ENCODE peak calls at places on chromosomes 3 and 15, in seven cellular contexts. R is PC-3; D is naive thymus-derived CD4-positive, alpha-beta T cell; L is small intestine; Z is keratinocyte; M is CD8-positive, alpha-beta T cell; N is GM12865. O is an unnamed sample.

GRCh38 chr15:68888419-68888818 is 41.9 kb upstream of the SPESP1 start:
- DNase-seq in M (no peak), L (no peak), Z (no peak), R (no peak), D (no peak), N (no peak), O (no peak)

GRCh38 chr3:4745240-4745620 is 234.0 kb upstream of the BHLHE40 start:
- DNase-seq in M (no peak), Z (no peak), R (no peak), N (no peak), L (no peak), D (no peak), O (no peak)

GRCh38 chr3:61790411-61790810 is 229.0 kb downstream of the PTPRG start:
- DNase-seq in Z (no peak), R (no peak), L (no peak), M (no peak), D (no peak), N (no peak), O (no peak)

GRCh38 chr3:9500108-9501050 is 53.2 kb downstream of the LHFPL4 start:
- DNase-seq in M (peak), R (peak), D (peak), L (peak), N (peak), Z (peak), O (peak)

GRCh38 chr3:160739079-160739478 is 17.0 kb upstream of the PPM1L start:
- DNase-seq in N (no peak), L (no peak), M (no peak), D (no peak), R (no peak), Z (no peak), O (no peak)

GRCh38 chr3:176078916-176079315 is 1118.4 kb downstream of the TBL1XR1 start:
- DNase-seq in N (no peak), Z (no peak), R (no peak), M (no peak), D (no peak), L (no peak), O (no peak)

GRCh38 chr3:17231537-17232261 is 346.9 kb downstream of the PLCL2 start:
- DNase-seq in M (no peak), R (no peak), N (no peak), L (no peak), D (no peak), Z (no peak), O (no peak)

GRCh38 chr15:39188930-39189329 is 391.9 kb upstream of the THBS1 start:
- DNase-seq in D (no peak), Z (no peak), L (no peak), M (no peak), N (no peak), R (peak), O (no peak)

GRCh38 chr15:99029358-99029871 is 21.8 kb upstream of the PGPEP1L start:
- DNase-seq in L (no peak), N (no peak), R (peak), D (no peak), M (no peak), Z (no peak), O (no peak)

GRCh38 chr3:131387796-131388195 is 6.2 kb downstream of the NUDT16 start:
- DNase-seq in D (no peak), M (no peak), L (no peak), N (no peak), Z (no peak), R (no peak), O (no peak)

GRCh38 chr3:48694610-48695051 is 8.9 kb upstream of the NCKIPSD start:
- DNase-seq in N (no peak), D (no peak), Z (no peak), L (no peak), R (peak), M (no peak), O (no peak)

GRCh38 chr3:197555281-197556261 is at the start of gene BDH1:
- DNase-seq in D (peak), N (peak), L (peak), R (peak), Z (no peak), M (peak), O (no peak)

GRCh38 chr3:23611737-23612295 is 193.9 kb upstream of the UBE2E1 start:
- DNase-seq in Z (no peak), D (no peak), N (peak), L (peak), R (no peak), M (no peak), O (no peak)

GRCh38 chr15:79919090-79919748 is 22.4 kb upstream of the MTHFS start:
- DNase-seq in R (no peak), N (no peak), Z (no peak), M (no peak), L (no peak), D (no peak), O (no peak)

GRCh38 chr15:62323353-62323752 is 158.3 kb upstream of the C2CD4B start:
- DNase-seq in M (no peak), N (no peak), D (no peak), R (no peak), Z (no peak), L (no peak), O (no peak)

GRCh38 chr3:5197470-5198312 is 10.2 kb downstream of the EDEM1 start:
- DNase-seq in Z (peak), N (peak), D (peak), M (no peak), L (peak), R (peak), O (no peak)

GRCh38 chr15:82312611-82313349 is 36.5 kb downstream of the GOLGA6L10 start:
- DNase-seq in N (no peak), M (no peak), Z (no peak), R (no peak), L (no peak), D (no peak), O (no peak)

GRCh38 chr3:50521572-50521971 is 18.1 kb upstream of the CACNA2D2 start:
- DNase-seq in N (no peak), M (no peak), R (no peak), D (no peak), L (no peak), Z (no peak), O (no peak)

GRCh38 chr3:152050782-152051405 is 177.5 kb downstream of the SUCNR1 start:
- DNase-seq in R (no peak), Z (no peak), D (no peak), M (no peak), N (no peak), L (peak), O (no peak)

GRCh38 chr3:149967067-149967685 is 3.5 kb downstream of the PFN2 start:
- DNase-seq in M (no peak), D (peak), R (peak), Z (no peak), L (peak), N (peak), O (no peak)
- H3K4me3 ChIP-seq in M (no peak), D (no peak), R (peak), Z (no peak), L (no peak), N (no peak), O (no peak)

DNA sequence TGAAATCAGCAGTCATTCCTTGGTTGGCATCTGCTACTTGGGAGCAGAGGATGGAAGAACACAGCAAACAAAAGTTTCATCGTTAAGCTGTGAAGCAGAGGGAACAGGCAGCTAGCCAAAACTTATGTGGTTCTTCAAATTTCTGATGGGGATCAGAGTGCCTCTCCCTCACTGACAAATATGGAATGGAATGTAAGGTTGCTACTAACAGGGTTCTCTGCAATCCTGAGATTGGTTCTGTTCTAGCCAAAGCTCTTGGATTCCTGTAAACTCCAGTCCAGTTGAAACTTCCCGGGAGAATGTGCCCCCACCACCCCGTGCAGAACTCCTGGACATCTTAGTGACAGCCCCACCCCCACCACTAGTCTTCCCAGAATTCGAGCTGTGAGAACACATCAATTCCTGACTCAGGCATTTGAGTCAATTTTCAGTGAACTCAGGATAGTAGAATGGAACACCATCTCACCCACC is 55.9 kb upstream of the PHLDB2 start:
- DNase-seq in M (no peak), N (no peak), L (no peak), D (no peak), R (peak), Z (peak), O (no peak)
- H3K4me3 ChIP-seq in M (no peak), N (no peak), L (no peak), D (no peak), R (peak), Z (peak), O (no peak)

GRCh38 chr15:89665449-89666146 is 10.3 kb upstream of the KIF7 start:
- DNase-seq in D (no peak), R (peak), N (peak), L (peak), M (no peak), Z (no peak), O (peak)
- H3K4me3 ChIP-seq in D (no peak), R (peak), N (peak), L (no peak), M (no peak), Z (no peak), O (peak)

GRCh38 chr3:127597020-127597771 is 1.0 kb upstream of the MCM2 start:
- DNase-seq in M (no peak), L (no peak), N (peak), Z (no peak), R (no peak), D (no peak), O (no peak)

GRCh38 chr3:127600749-127601456 is 2.7 kb downstream of the MCM2 start:
- DNase-seq in Z (no peak), D (no peak), M (no peak), L (no peak), N (no peak), R (no peak), O (no peak)

GRCh38 chr3:127604035-127604434 is 5.8 kb downstream of the MCM2 start:
- DNase-seq in R (no peak), M (no peak), N (peak), D (no peak), Z (no peak), L (no peak), O (no peak)

GRCh38 chr3:127595303-127595702 is 2.9 kb upstream of the MCM2 start:
- DNase-seq in Z (no peak), L (no peak), R (no peak), N (no peak), M (no peak), D (no peak), O (no peak)

GRCh38 chr3:127598841-127599570 is 795 bp downstream of the MCM2 start:
- DNase-seq in Z (no peak), L (peak), R (peak), N (no peak), D (no peak), M (no peak), O (no peak)
- H3K4me3 ChIP-seq in Z (peak), L (peak), R (peak), N (peak), D (peak), M (peak), O (peak)

GRCh38 chr3:123319760-123320159 is 118.0 kb downstream of the SEC22A start:
- DNase-seq in Z (no peak), M (no peak), N (no peak), L (no peak), D (no peak), R (no peak), O (peak)
- H3K4me3 ChIP-seq in Z (no peak), M (no peak), N (no peak), L (no peak), D (no peak), R (no peak), O (no peak)

GRCh38 chr3:34919025-34919424 is 720.3 kb upstream of the ARPP21 start:
- DNase-seq in R (no peak), N (no peak), L (no peak), M (no peak), D (no peak), Z (no peak), O (peak)
- H3K4me3 ChIP-seq in R (no peak), N (no peak), L (no peak), M (no peak), D (no peak), Z (no peak), O (no peak)

GRCh38 chr3:38099518-38099917 is 37.4 kb downstream of the ACAA1 start:
- DNase-seq in M (no peak), D (no peak), Z (no peak), N (no peak), L (no peak), R (no peak), O (peak)
- H3K4me3 ChIP-seq in M (no peak), D (no peak), Z (no peak), N (no peak), L (no peak), R (no peak), O (no peak)

O was measured in NT2/D1.